ENCODE peak calls at places on chromosomes 12 and 14, in six cellular contexts. One of them, this sample, is unnamed.

GRCh38 chr14:30034049-30034635 is 106.5 kb upstream of the PRKD1 start:
- DNase-seq in upper lobe of left lung: no peak
- DNase-seq in H1: no peak
- DNase-seq in A549: no peak
- DNase-seq in ovary: no peak
- DNase-seq in tibial nerve: no peak
- DNase-seq in this sample: no peak

GRCh38 chr12:750356-751191 is 1.8 kb upstream of the WNK1 start:
- DNase-seq in tibial nerve: no peak
- DNase-seq in upper lobe of left lung: no peak
- DNase-seq in H1: no peak
- DNase-seq in ovary: no peak
- DNase-seq in A549: no peak
- DNase-seq in this sample: peak; percentile 26

GRCh38 chr14:96204151-96205058 is at the start of gene BDKRB2:
- DNase-seq in upper lobe of left lung: peak; percentile 75
- DNase-seq in tibial nerve: peak; percentile 74
- DNase-seq in H1: peak; percentile 69
- DNase-seq in ovary: peak; percentile 59
- DNase-seq in A549: peak; percentile 76
- DNase-seq in this sample: peak; percentile 91

GRCh38 chr12:6917491-6918231 is 3.3 kb downstream of the ENO2 start:
- DNase-seq in ovary: no peak
- DNase-seq in tibial nerve: no peak
- DNase-seq in upper lobe of left lung: no peak
- DNase-seq in H1: no peak
- DNase-seq in A549: no peak
- DNase-seq in this sample: no peak

GRCh38 chr14:90293766-90294471 is 37.6 kb downstream of the PSMC1 start:
- DNase-seq in A549: no peak
- DNase-seq in tibial nerve: no peak
- DNase-seq in H1: no peak
- DNase-seq in ovary: no peak
- DNase-seq in upper lobe of left lung: no peak
- DNase-seq in this sample: no peak

GRCh38 chr14:45094275-45094674 is 10.4 kb downstream of the PRPF39 start:
- DNase-seq in ovary: no peak
- DNase-seq in tibial nerve: no peak
- DNase-seq in A549: no peak
- DNase-seq in upper lobe of left lung: no peak
- DNase-seq in H1: no peak
- DNase-seq in this sample: no peak

GRCh38 chr12:70444903-70445302 is 78.8 kb downstream of the KCNMB4 start:
- DNase-seq in H1: no peak
- DNase-seq in upper lobe of left lung: no peak
- DNase-seq in ovary: no peak
- DNase-seq in A549: no peak
- DNase-seq in tibial nerve: no peak
- DNase-seq in this sample: no peak

GRCh38 chr12:51389302-51389999 is 1.8 kb downstream of the GALNT6 start:
- DNase-seq in H1: no peak
- DNase-seq in A549: no peak
- DNase-seq in tibial nerve: no peak
- DNase-seq in ovary: no peak
- DNase-seq in upper lobe of left lung: peak; percentile 24
- DNase-seq in this sample: no peak

GRCh38 chr14:26808407-26808806 is 210.6 kb upstream of the NOVA1 start:
- DNase-seq in A549: peak; percentile 13
- DNase-seq in H1: no peak
- DNase-seq in upper lobe of left lung: no peak
- DNase-seq in tibial nerve: no peak
- DNase-seq in ovary: no peak
- DNase-seq in this sample: no peak

GRCh38 chr12:65327207-65328076 is 49.0 kb downstream of the MSRB3 start:
- DNase-seq in upper lobe of left lung: no peak
- DNase-seq in ovary: peak; percentile 32
- DNase-seq in H1: no peak
- DNase-seq in A549: no peak
- DNase-seq in tibial nerve: peak; percentile 50
- DNase-seq in this sample: no peak

GRCh38 chr12:68440068-68440581 is 108.0 kb upstream of the MDM1 start:
- DNase-seq in H1: no peak
- DNase-seq in tibial nerve: no peak
- DNase-seq in upper lobe of left lung: no peak
- DNase-seq in ovary: no peak
- DNase-seq in A549: no peak
- DNase-seq in this sample: no peak

GRCh38 chr12:25670076-25671055 is 117.3 kb upstream of the LMNTD1 start:
- DNase-seq in ovary: no peak
- DNase-seq in tibial nerve: no peak
- DNase-seq in A549: no peak
- DNase-seq in upper lobe of left lung: no peak
- DNase-seq in H1: no peak
- DNase-seq in this sample: no peak

GRCh38 chr14:75277000-75277795 is 1.4 kb upstream of the FOS start:
- DNase-seq in A549: peak; percentile 90
- DNase-seq in H1: peak; percentile 83
- DNase-seq in tibial nerve: peak; percentile 88
- DNase-seq in upper lobe of left lung: peak; percentile 93
- DNase-seq in ovary: peak; percentile 96
- DNase-seq in this sample: peak; percentile 92
- TF ChIP-seq EP300 in A549: no peak
- TF ChIP-seq EP300 in H1: peak; percentile 83
- TF ChIP-seq EP300 in tibial nerve: peak; percentile 96
- TF ChIP-seq EP300 in upper lobe of left lung: no peak
- TF ChIP-seq EP300 in ovary: no peak
- TF ChIP-seq EP300 in this sample: peak; percentile 14

DNA sequence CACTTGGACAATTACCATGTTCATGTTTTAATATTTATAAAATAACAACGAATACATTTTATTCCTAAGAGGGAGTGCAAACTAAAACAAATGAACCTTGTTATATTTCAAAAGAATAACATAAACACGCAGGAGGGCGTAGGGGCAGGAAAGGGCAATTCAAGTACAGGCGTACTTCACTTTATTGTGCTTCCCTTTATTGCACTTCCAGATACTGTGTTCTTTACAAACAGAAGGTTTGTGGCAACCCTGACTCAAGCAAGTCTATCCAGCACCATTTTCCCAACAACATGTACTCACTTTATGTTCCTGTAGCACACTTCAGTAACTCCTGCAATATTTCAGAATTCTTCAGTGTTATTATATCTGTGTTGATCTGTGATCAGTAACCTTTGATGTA is 84.7 kb upstream of the PLEKHA5 start:
- DNase-seq in upper lobe of left lung: no peak
- DNase-seq in H1: no peak
- DNase-seq in tibial nerve: no peak
- DNase-seq in ovary: no peak
- DNase-seq in A549: no peak
- DNase-seq in this sample: no peak
- TF ChIP-seq EP300 in upper lobe of left lung: no peak
- TF ChIP-seq EP300 in H1: no peak
- TF ChIP-seq EP300 in tibial nerve: no peak
- TF ChIP-seq EP300 in ovary: no peak
- TF ChIP-seq EP300 in A549: no peak
- TF ChIP-seq EP300 in this sample: no peak

GRCh38 chr12:121352053-121353018 is at the start of gene ANAPC5:
- DNase-seq in H1: peak; percentile 86
- DNase-seq in upper lobe of left lung: peak; percentile 97
- DNase-seq in ovary: peak; percentile 92
- DNase-seq in tibial nerve: peak; percentile 96
- DNase-seq in A549: peak; percentile 100
- DNase-seq in this sample: peak; percentile 92
- TF ChIP-seq EP300 in H1: no peak
- TF ChIP-seq EP300 in upper lobe of left lung: no peak
- TF ChIP-seq EP300 in ovary: no peak
- TF ChIP-seq EP300 in tibial nerve: peak; percentile 89
- TF ChIP-seq EP300 in A549: no peak
- TF ChIP-seq EP300 in this sample: peak; percentile 6

GRCh38 chr12:63917477-63917862 is 73.0 kb downstream of the SRGAP1 start:
- DNase-seq in ovary: no peak
- DNase-seq in upper lobe of left lung: no peak
- DNase-seq in A549: no peak
- DNase-seq in tibial nerve: no peak
- DNase-seq in H1: no peak
- DNase-seq in this sample: no peak

GRCh38 chr12:63917864-63918742 is 73.6 kb downstream of the SRGAP1 start:
- DNase-seq in tibial nerve: peak; percentile 43
- DNase-seq in ovary: peak; percentile 36
- DNase-seq in A549: peak; percentile 97
- DNase-seq in H1: no peak
- DNase-seq in upper lobe of left lung: no peak
- DNase-seq in this sample: no peak

GRCh38 chr12:63916561-63917476 is 72.3 kb downstream of the SRGAP1 start:
- DNase-seq in upper lobe of left lung: no peak
- DNase-seq in tibial nerve: no peak
- DNase-seq in H1: no peak
- DNase-seq in ovary: no peak
- DNase-seq in A549: peak; percentile 46
- DNase-seq in this sample: no peak

GRCh38 chr12:63913929-63914328 is 69.4 kb downstream of the SRGAP1 start:
- DNase-seq in A549: no peak
- DNase-seq in ovary: no peak
- DNase-seq in H1: no peak
- DNase-seq in upper lobe of left lung: no peak
- DNase-seq in tibial nerve: no peak
- DNase-seq in this sample: no peak

GRCh38 chr12:63915105-63915830 is 70.8 kb downstream of the SRGAP1 start:
- DNase-seq in tibial nerve: no peak
- DNase-seq in A549: peak; percentile 85
- DNase-seq in ovary: no peak
- DNase-seq in upper lobe of left lung: no peak
- DNase-seq in H1: no peak
- DNase-seq in this sample: no peak
- TF ChIP-seq EP300 in tibial nerve: no peak
- TF ChIP-seq EP300 in A549: no peak
- TF ChIP-seq EP300 in ovary: no peak
- TF ChIP-seq EP300 in upper lobe of left lung: no peak
- TF ChIP-seq EP300 in H1: no peak
- TF ChIP-seq EP300 in this sample: no peak

GRCh38 chr14:105473677-105474477 is 744 bp upstream of the CRIP2 start:
- DNase-seq in ovary: peak; percentile 89
- DNase-seq in upper lobe of left lung: peak; percentile 91
- DNase-seq in H1: peak; percentile 96
- DNase-seq in tibial nerve: peak; percentile 66
- DNase-seq in A549: peak; percentile 92
- DNase-seq in this sample: peak; percentile 85
- TF ChIP-seq EP300 in ovary: no peak
- TF ChIP-seq EP300 in upper lobe of left lung: no peak
- TF ChIP-seq EP300 in H1: peak; percentile 55
- TF ChIP-seq EP300 in tibial nerve: peak; percentile 18
- TF ChIP-seq EP300 in A549: no peak
- TF ChIP-seq EP300 in this sample: no peak

GRCh38 chr12:126107659-126108058 is 1042.4 kb downstream of the AACS start:
- DNase-seq in H1: no peak
- DNase-seq in tibial nerve: no peak
- DNase-seq in A549: no peak
- DNase-seq in upper lobe of left lung: no peak
- DNase-seq in ovary: no peak
- DNase-seq in this sample: no peak
- TF ChIP-seq EP300 in H1: no peak
- TF ChIP-seq EP300 in tibial nerve: no peak
- TF ChIP-seq EP300 in A549: no peak
- TF ChIP-seq EP300 in upper lobe of left lung: no peak
- TF ChIP-seq EP300 in ovary: no peak
- TF ChIP-seq EP300 in this sample: no peak

DNA sequence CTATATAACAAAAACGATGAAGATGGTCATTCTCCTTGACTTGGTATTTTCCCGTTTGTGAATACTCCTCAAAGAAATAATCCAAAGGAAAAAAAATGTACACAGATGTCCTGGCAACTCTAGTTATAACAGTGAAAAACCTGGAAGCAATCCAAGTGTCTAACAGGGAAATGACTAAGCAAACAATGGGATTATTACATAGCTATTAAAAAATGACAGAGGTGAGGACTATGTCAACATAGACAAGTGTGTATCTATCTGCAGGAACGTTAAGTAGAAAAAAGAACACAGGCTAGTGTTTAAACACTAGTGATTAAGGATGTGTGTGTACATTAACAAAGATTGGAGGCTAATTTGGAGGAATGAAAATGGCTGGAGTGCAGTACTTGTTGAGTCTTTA is 5.9 kb upstream of the APOLD1 start:
- DNase-seq in tibial nerve: no peak
- DNase-seq in A549: peak; percentile 89
- DNase-seq in upper lobe of left lung: no peak
- DNase-seq in ovary: no peak
- DNase-seq in H1: no peak
- DNase-seq in this sample: no peak
- TF ChIP-seq EP300 in tibial nerve: no peak
- TF ChIP-seq EP300 in A549: no peak
- TF ChIP-seq EP300 in upper lobe of left lung: no peak
- TF ChIP-seq EP300 in ovary: no peak
- TF ChIP-seq EP300 in H1: no peak
- TF ChIP-seq EP300 in this sample: peak; percentile 43

GRCh38 chr14:53151867-53152626 is 1.1 kb downstream of the DDHD1 start:
- DNase-seq in ovary: peak; percentile 43
- DNase-seq in H1: peak; percentile 77
- DNase-seq in upper lobe of left lung: peak; percentile 49
- DNase-seq in A549: peak; percentile 68
- DNase-seq in tibial nerve: peak; percentile 38
- DNase-seq in this sample: peak; percentile 81
- TF ChIP-seq EP300 in ovary: no peak
- TF ChIP-seq EP300 in H1: no peak
- TF ChIP-seq EP300 in upper lobe of left lung: no peak
- TF ChIP-seq EP300 in A549: no peak
- TF ChIP-seq EP300 in tibial nerve: peak; percentile 21
- TF ChIP-seq EP300 in this sample: no peak

GRCh38 chr12:103672401-103673119 is 85.5 kb downstream of the STAB2 start:
- DNase-seq in H1: no peak
- DNase-seq in tibial nerve: no peak
- DNase-seq in A549: peak; percentile 60
- DNase-seq in upper lobe of left lung: no peak
- DNase-seq in ovary: no peak
- DNase-seq in this sample: no peak
- TF ChIP-seq EP300 in H1: no peak
- TF ChIP-seq EP300 in tibial nerve: no peak
- TF ChIP-seq EP300 in A549: no peak
- TF ChIP-seq EP300 in upper lobe of left lung: no peak
- TF ChIP-seq EP300 in ovary: no peak
- TF ChIP-seq EP300 in this sample: no peak

This sample was measured in SK-N-SH.